ENCODE peak calls at places on chromosomes 4 and X, in five cellular contexts. One of them, this sample, is unnamed.

GRCh38 chr4:25904748-25905082 is 9.3 kb upstream of the SMIM20 start:
- DNase-seq in H9: no peak
- DNase-seq in IMR-90: no peak
- DNase-seq in H1: no peak
- DNase-seq in mesenchymal stem cell: no peak
- DNase-seq in this sample: no peak

GRCh38 chr4:11436084-11436483 is 7.4 kb upstream of the HS3ST1 start:
- DNase-seq in H9: no peak
- DNase-seq in IMR-90: no peak
- DNase-seq in H1: no peak
- DNase-seq in mesenchymal stem cell: no peak
- DNase-seq in this sample: no peak

GRCh38 chr4:6460876-6461275 is 11.5 kb downstream of the PPP2R2C start:
- DNase-seq in H9: peak
- DNase-seq in IMR-90: no peak
- DNase-seq in H1: peak
- DNase-seq in mesenchymal stem cell: no peak
- DNase-seq in this sample: no peak

GRCh38 chrX:81202413-81202794 is 502 bp downstream of the SH3BGRL start:
- DNase-seq in H9: no peak
- DNase-seq in IMR-90: peak
- DNase-seq in H1: no peak
- DNase-seq in mesenchymal stem cell: no peak
- DNase-seq in this sample: no peak

GRCh38 chr4:4985844-4986243 is 33.4 kb downstream of the CYTL1 start:
- DNase-seq in H9: peak
- DNase-seq in IMR-90: no peak
- DNase-seq in H1: no peak
- DNase-seq in mesenchymal stem cell: peak
- DNase-seq in this sample: no peak

GRCh38 chr4:140150636-140150885 is 3.4 kb downstream of the MAML3 start:
- DNase-seq in H9: no peak
- DNase-seq in IMR-90: no peak
- DNase-seq in H1: no peak
- DNase-seq in mesenchymal stem cell: no peak
- DNase-seq in this sample: no peak

GRCh38 chr4:185144601-185145240 is 1.7 kb downstream of the SLC25A4 start:
- DNase-seq in H9: no peak
- DNase-seq in IMR-90: no peak
- DNase-seq in H1: no peak
- DNase-seq in mesenchymal stem cell: no peak
- DNase-seq in this sample: no peak

GRCh38 chr4:15920723-15921591 is 17.6 kb downstream of the FGFBP1 start:
- DNase-seq in H9: no peak
- DNase-seq in IMR-90: peak
- DNase-seq in H1: no peak
- DNase-seq in mesenchymal stem cell: peak
- DNase-seq in this sample: no peak

GRCh38 chr4:158754385-158755180 is 14.2 kb upstream of the FNIP2 start:
- DNase-seq in H9: no peak
- DNase-seq in IMR-90: peak
- DNase-seq in H1: no peak
- DNase-seq in mesenchymal stem cell: no peak
- DNase-seq in this sample: no peak

GRCh38 chr4:151093203-151093602 is 6.2 kb upstream of the RPS3A start:
- DNase-seq in H9: no peak
- DNase-seq in IMR-90: no peak
- DNase-seq in H1: no peak
- DNase-seq in mesenchymal stem cell: no peak
- DNase-seq in this sample: no peak

GRCh38 chr4:125732682-125733081 is 417.9 kb downstream of the FAT4 start:
- DNase-seq in H9: no peak
- DNase-seq in IMR-90: no peak
- DNase-seq in H1: no peak
- DNase-seq in mesenchymal stem cell: no peak
- DNase-seq in this sample: no peak

GRCh38 chr4:39124885-39125599 is 57.3 kb upstream of the WDR19 start:
- DNase-seq in H9: no peak
- DNase-seq in IMR-90: no peak
- DNase-seq in H1: no peak
- DNase-seq in mesenchymal stem cell: no peak
- DNase-seq in this sample: no peak

GRCh38 chr4:129323630-129324029 is 227.7 kb downstream of the C4orf33 start:
- DNase-seq in H9: no peak
- DNase-seq in IMR-90: no peak
- DNase-seq in H1: no peak
- DNase-seq in mesenchymal stem cell: no peak
- DNase-seq in this sample: no peak

GRCh38 chr4:85953651-85954018 is 406.2 kb downstream of the MAPK10 start:
- DNase-seq in H9: no peak
- DNase-seq in IMR-90: peak
- DNase-seq in H1: no peak
- DNase-seq in mesenchymal stem cell: peak
- DNase-seq in this sample: no peak

GRCh38 chr4:66430856-66431255 is 760.6 kb upstream of the EPHA5 start:
- DNase-seq in H9: no peak
- DNase-seq in IMR-90: peak
- DNase-seq in H1: no peak
- DNase-seq in mesenchymal stem cell: peak
- DNase-seq in this sample: peak

GRCh38 chrX:16785247-16786138 is 773 bp upstream of the TXLNG start:
- DNase-seq in H9: no peak
- DNase-seq in IMR-90: no peak
- DNase-seq in H1: no peak
- DNase-seq in mesenchymal stem cell: no peak
- DNase-seq in this sample: no peak

GRCh38 chrX:31543565-31544125 is 471.8 kb upstream of the FTHL17 start:
- DNase-seq in H9: no peak
- DNase-seq in IMR-90: no peak
- DNase-seq in H1: no peak
- DNase-seq in mesenchymal stem cell: no peak
- DNase-seq in this sample: no peak

GRCh38 chr4:26015133-26015651 is 101.2 kb downstream of the SMIM20 start:
- DNase-seq in H9: no peak
- DNase-seq in IMR-90: peak
- DNase-seq in H1: no peak
- DNase-seq in mesenchymal stem cell: peak
- DNase-seq in this sample: no peak

GRCh38 chrX:38561951-38562719 is 793 bp downstream of the TSPAN7 start:
- DNase-seq in H9: peak
- DNase-seq in IMR-90: no peak
- DNase-seq in H1: peak
- DNase-seq in mesenchymal stem cell: peak
- DNase-seq in this sample: peak

GRCh38 chrX:31715675-31716074 is 643.8 kb upstream of the FTHL17 start:
- DNase-seq in H9: no peak
- DNase-seq in IMR-90: no peak
- DNase-seq in H1: no peak
- DNase-seq in mesenchymal stem cell: peak
- DNase-seq in this sample: no peak

GRCh38 chr4:5970381-5971076 is 47.7 kb downstream of the C4orf50 start:
- DNase-seq in H9: no peak
- DNase-seq in IMR-90: no peak
- DNase-seq in H1: no peak
- DNase-seq in mesenchymal stem cell: no peak
- DNase-seq in this sample: no peak

GRCh38 chr4:25767877-25768475 is 94.8 kb downstream of the SEL1L3 start:
- DNase-seq in H9: peak
- DNase-seq in IMR-90: peak
- DNase-seq in H1: no peak
- DNase-seq in mesenchymal stem cell: peak
- DNase-seq in this sample: peak

GRCh38 chr4:121721700-121722099 is 24.9 kb upstream of the ANXA5 start:
- DNase-seq in H9: no peak
- DNase-seq in IMR-90: no peak
- DNase-seq in H1: no peak
- DNase-seq in mesenchymal stem cell: no peak
- DNase-seq in this sample: no peak
- H2BK15ac ChIP-seq in H9: no peak
- H2BK15ac ChIP-seq in IMR-90: no peak
- H2BK15ac ChIP-seq in H1: no peak
- H2BK15ac ChIP-seq in mesenchymal stem cell: no peak
- H2BK15ac ChIP-seq in this sample: no peak

GRCh38 chrX:48910926-48911406 is 480 bp downstream of the SLC35A2 start:
- DNase-seq in H9: no peak
- DNase-seq in IMR-90: peak
- DNase-seq in H1: no peak
- DNase-seq in mesenchymal stem cell: no peak
- DNase-seq in this sample: no peak
- H3K14ac ChIP-seq in H9: no peak
- H3K14ac ChIP-seq in IMR-90: peak
- H3K14ac ChIP-seq in H1: no peak
- H3K14ac ChIP-seq in mesenchymal stem cell: no peak
- H3K14ac ChIP-seq in this sample: no peak

DNA sequence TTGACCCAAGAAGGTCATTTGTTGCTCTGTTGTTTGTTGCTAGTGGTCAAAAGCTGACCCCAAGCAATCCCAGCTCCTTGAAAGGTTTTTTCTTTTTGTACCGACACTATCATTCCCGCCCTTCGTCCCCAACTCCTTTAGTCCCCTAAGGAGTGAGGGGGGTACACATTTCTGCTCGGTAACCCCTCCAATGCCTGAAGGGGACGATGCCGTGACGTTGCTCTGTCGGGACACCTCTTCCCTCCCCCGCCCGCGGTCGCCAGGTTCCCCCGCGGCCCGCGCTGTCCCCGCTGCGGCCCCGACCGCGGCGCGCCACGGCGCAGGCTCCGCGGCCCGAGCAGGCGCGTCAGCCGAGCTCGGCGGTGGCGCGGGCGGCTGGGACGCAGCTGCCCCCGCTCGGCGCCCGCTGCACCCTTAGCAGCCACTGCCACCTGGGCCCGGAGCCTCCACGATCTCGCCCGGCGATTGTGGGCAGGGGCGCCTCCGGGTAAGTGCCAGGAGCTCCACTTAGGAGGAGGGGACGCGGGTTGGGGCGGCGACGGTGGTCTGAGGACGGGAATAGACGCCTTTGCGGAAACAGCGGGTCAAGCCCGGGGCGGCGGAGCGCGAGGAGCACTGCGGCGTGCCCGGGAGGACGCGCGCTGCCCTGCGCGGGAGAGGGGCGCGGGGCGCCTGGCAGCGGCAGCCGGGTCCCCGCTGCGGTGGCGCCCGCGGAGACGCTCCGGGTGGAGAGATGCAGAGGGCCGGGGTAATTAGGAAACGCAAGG is at the start of gene GLRB:
- DNase-seq in H9: peak
- DNase-seq in IMR-90: peak
- DNase-seq in H1: peak
- DNase-seq in mesenchymal stem cell: peak
- DNase-seq in this sample: peak
- H3K23ac ChIP-seq in H9: no peak
- H3K23ac ChIP-seq in IMR-90: peak
- H3K23ac ChIP-seq in H1: no peak
- H3K23ac ChIP-seq in mesenchymal stem cell: no peak
- H3K23ac ChIP-seq in this sample: no peak

DNA sequence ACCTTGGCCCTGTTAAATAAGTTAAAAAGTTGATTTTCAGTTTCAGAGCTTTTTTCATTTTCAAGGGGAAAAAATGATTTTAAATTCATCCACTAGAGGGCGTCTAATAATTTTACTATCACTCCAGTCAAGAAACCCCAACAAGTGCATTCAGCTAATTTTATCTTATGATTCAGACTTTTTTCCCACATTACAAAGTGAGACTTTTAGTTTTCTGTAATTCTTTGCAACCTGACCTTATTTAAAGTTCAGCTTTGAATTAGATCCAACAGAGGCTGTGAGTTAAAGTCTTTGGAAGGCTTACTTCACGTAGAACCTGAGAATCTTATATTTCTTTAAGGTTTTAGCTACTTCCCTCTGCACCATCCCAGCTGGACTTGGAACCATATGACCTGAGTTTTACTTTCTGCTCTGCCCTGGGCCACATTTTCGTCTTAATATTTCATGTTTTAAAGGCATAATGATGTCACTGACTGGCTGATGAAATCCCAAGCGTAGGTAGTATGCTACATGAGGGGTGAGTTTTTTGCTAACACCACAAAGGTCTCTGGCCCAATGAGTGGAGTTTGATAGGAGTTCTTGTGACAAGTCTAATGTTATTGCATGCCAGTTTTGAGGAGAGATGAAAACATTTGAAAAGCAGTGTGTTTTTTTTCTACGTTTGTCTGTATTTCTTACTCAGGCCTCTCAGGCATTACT is 7.2 kb downstream of the GNRHR start:
- DNase-seq in H9: no peak
- DNase-seq in IMR-90: peak
- DNase-seq in H1: no peak
- DNase-seq in mesenchymal stem cell: peak
- DNase-seq in this sample: peak
- H2BK15ac ChIP-seq in H9: no peak
- H2BK15ac ChIP-seq in IMR-90: no peak
- H2BK15ac ChIP-seq in H1: no peak
- H2BK15ac ChIP-seq in mesenchymal stem cell: no peak
- H2BK15ac ChIP-seq in this sample: no peak

GRCh38 chr4:56286763-56287162 is 100.5 kb downstream of the AASDH start:
- DNase-seq in H9: no peak
- DNase-seq in IMR-90: no peak
- DNase-seq in H1: no peak
- DNase-seq in mesenchymal stem cell: no peak
- DNase-seq in this sample: no peak

GRCh38 chr4:56288663-56289062 is 98.6 kb downstream of the AASDH start:
- DNase-seq in H9: no peak
- DNase-seq in IMR-90: no peak
- DNase-seq in H1: no peak
- DNase-seq in mesenchymal stem cell: no peak
- DNase-seq in this sample: no peak

DNA sequence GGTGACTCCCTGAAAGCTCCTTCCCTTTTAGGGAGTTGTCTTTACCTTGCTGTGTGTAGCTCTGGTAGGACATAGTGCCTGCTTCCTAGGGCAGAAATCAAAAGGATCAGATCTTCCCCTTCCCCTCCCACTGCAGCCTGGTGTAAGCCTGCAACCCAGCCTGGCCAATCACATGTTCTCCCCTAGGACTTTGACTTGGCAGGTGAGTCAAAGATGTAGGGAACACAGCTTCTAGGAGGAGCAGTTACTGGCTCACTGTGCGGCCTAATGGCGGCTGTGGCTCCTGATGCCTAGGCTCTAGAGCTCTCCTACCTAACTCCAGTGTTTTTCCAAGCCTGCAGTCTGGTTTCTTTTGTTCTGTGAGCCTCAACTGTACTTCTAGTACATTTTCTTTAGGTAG is 103.9 kb downstream of the AASDH start:
- DNase-seq in H9: no peak
- DNase-seq in IMR-90: no peak
- DNase-seq in H1: no peak
- DNase-seq in mesenchymal stem cell: no peak
- DNase-seq in this sample: no peak
- H3K14ac ChIP-seq in H9: no peak
- H3K14ac ChIP-seq in IMR-90: no peak
- H3K14ac ChIP-seq in H1: no peak
- H3K14ac ChIP-seq in mesenchymal stem cell: no peak
- H3K14ac ChIP-seq in this sample: no peak